ENCODE peak calls at places on chromosomes 12 and 14, in seven cellular contexts. N is transverse colon, S is fibroblast of villous mesenchyme, Q is endothelial cell, W is AG04449, D is cardiac muscle cell, L is epithelial cell of esophagus. Y is an unnamed sample.

GRCh38 chr14:54314365-54315134 is 82.3 kb upstream of the CDKN3 start:
- DNase-seq in S (no peak), N (no peak), D (peak), Q (no peak), W (no peak), L (no peak), Y (no peak)

GRCh38 chr12:6820171-6820570 is 1.4 kb upstream of the GPR162 start:
- DNase-seq in Q (no peak), W (no peak), L (no peak), D (no peak), N (no peak), S (no peak), Y (no peak)

GRCh38 chr12:49920241-49920914 is 16.7 kb upstream of the FAIM2 start:
- DNase-seq in D (no peak), W (no peak), S (peak), Q (no peak), N (no peak), L (peak), Y (no peak)

GRCh38 chr14:73743431-73743931 is 29.3 kb upstream of the PNMA1 start:
- DNase-seq in L (no peak), Q (peak), W (no peak), S (peak), D (no peak), N (peak), Y (no peak)

GRCh38 chr14:53537421-53538315 is 384.5 kb upstream of the DDHD1 start:
- DNase-seq in L (peak), S (peak), W (no peak), Q (no peak), N (peak), D (no peak), Y (no peak)

GRCh38 chr14:51674294-51675002 is 22.7 kb downstream of the FRMD6 start:
- DNase-seq in L (peak), D (no peak), W (no peak), Q (no peak), N (no peak), S (peak), Y (no peak)

GRCh38 chr12:127145543-127145928 is 1121.4 kb upstream of the TMEM132C start:
- DNase-seq in W (no peak), N (no peak), Q (no peak), L (no peak), D (no peak), S (peak), Y (no peak)

GRCh38 chr14:21109377-21110260 is 8.8 kb downstream of the TMEM253 start:
- DNase-seq in Q (no peak), D (no peak), N (no peak), W (no peak), L (peak), S (no peak), Y (peak)

GRCh38 chr12:28893365-28893764 is 255.7 kb upstream of the FAR2 start:
- DNase-seq in Q (no peak), L (no peak), N (no peak), S (peak), D (no peak), W (no peak), Y (no peak)

GRCh38 chr14:39369029-39369428 is 63.2 kb downstream of the FBXO33 start:
- DNase-seq in L (no peak), Q (no peak), W (no peak), S (no peak), D (no peak), N (no peak), Y (no peak)

GRCh38 chr14:96064866-96065265 is 25.7 kb downstream of the C14orf132 start:
- DNase-seq in S (no peak), W (no peak), L (no peak), Q (no peak), D (no peak), N (no peak), Y (no peak)

GRCh38 chr12:2722806-2723205 is 72.0 kb upstream of the FKBP4 start:
- DNase-seq in N (no peak), W (no peak), L (peak), D (no peak), Q (no peak), S (no peak), Y (no peak)

GRCh38 chr12:89574736-89575208 is 48.9 kb upstream of the POC1B start:
- DNase-seq in L (no peak), S (peak), D (peak), N (no peak), W (no peak), Q (no peak), Y (no peak)

GRCh38 chr14:45807187-45807586 is 554.2 kb upstream of the MIS18BP1 start:
- DNase-seq in N (no peak), W (no peak), Q (no peak), D (peak), S (no peak), L (no peak), Y (no peak)

GRCh38 chr14:79279645-79280399 is 931.5 kb downstream of the DIO2 start:
- DNase-seq in N (peak), W (no peak), D (peak), Q (peak), L (peak), S (peak), Y (no peak)

GRCh38 chr14:105019861-105020814 is 745 bp downstream of the CDCA4 start:
- DNase-seq in S (peak), L (peak), D (peak), Q (peak), N (peak), W (no peak), Y (peak)

GRCh38 chr14:95943699-95944098 is 67.1 kb downstream of the TUNAR start:
- DNase-seq in D (no peak), S (no peak), L (no peak), W (no peak), N (no peak), Q (no peak), Y (no peak)

GRCh38 chr12:102816816-102817434 is 100.1 kb downstream of the PAH start:
- DNase-seq in S (peak), N (no peak), D (peak), Q (no peak), W (peak), L (peak), Y (peak)

GRCh38 chr12:53508534-53509199 is 1.4 kb upstream of the NPFF start:
- DNase-seq in D (peak), W (no peak), N (peak), L (peak), S (peak), Q (peak), Y (peak)

GRCh38 chr12:2027379-2027778 is 23.1 kb upstream of the DCP1B start:
- DNase-seq in N (no peak), W (no peak), L (no peak), D (no peak), S (no peak), Q (no peak), Y (no peak)

GRCh38 chr12:112850343-112850742 is 56.4 kb upstream of the OAS1 start:
- DNase-seq in Q (no peak), S (no peak), W (no peak), D (no peak), N (no peak), L (no peak), Y (no peak)
- TF ChIP-seq CTCF in Q (no peak), S (no peak), W (no peak), D (no peak), N (no peak), L (no peak), Y (no peak)

GRCh38 chr14:103887557-103888115 is 40.3 kb upstream of the PPP1R13B start:
- DNase-seq in D (no peak), Q (no peak), N (no peak), W (no peak), L (no peak), S (no peak), Y (no peak)

GRCh38 chr14:103885509-103885932 is 38.1 kb upstream of the PPP1R13B start:
- DNase-seq in L (no peak), D (no peak), S (no peak), N (no peak), Q (no peak), W (no peak), Y (no peak)

GRCh38 chr14:103884854-103885253 is 37.5 kb upstream of the PPP1R13B start:
- DNase-seq in N (no peak), D (no peak), S (no peak), Q (no peak), L (no peak), W (no peak), Y (no peak)

GRCh38 chr14:103887170-103887501 is 39.8 kb upstream of the PPP1R13B start:
- DNase-seq in Q (no peak), L (no peak), S (no peak), D (no peak), N (no peak), W (no peak), Y (no peak)

GRCh38 chr14:103886304-103887169 is 39.2 kb upstream of the PPP1R13B start:
- DNase-seq in L (no peak), D (no peak), S (peak), W (no peak), N (no peak), Q (no peak), Y (no peak)
- TF ChIP-seq CTCF in L (peak), D (peak), S (peak), W (peak), N (no peak), Q (no peak), Y (no peak)

GRCh38 chr14:94291159-94291905 is 1.7 kb downstream of the SERPINA10 start:
- DNase-seq in D (no peak), L (no peak), N (no peak), S (no peak), Q (no peak), W (no peak), Y (no peak)

GRCh38 chr14:94292526-94292871 is 569 bp downstream of the SERPINA10 start:
- DNase-seq in S (no peak), Q (no peak), L (no peak), D (no peak), N (no peak), W (no peak), Y (no peak)

GRCh38 chr14:94291906-94292525 is 1.1 kb downstream of the SERPINA10 start:
- DNase-seq in W (no peak), S (no peak), L (no peak), N (no peak), Q (no peak), D (no peak), Y (no peak)

GRCh38 chr14:94290197-94290596 is 2.9 kb downstream of the SERPINA10 start:
- DNase-seq in W (no peak), D (no peak), Q (no peak), N (no peak), L (no peak), S (no peak), Y (no peak)

DNA sequence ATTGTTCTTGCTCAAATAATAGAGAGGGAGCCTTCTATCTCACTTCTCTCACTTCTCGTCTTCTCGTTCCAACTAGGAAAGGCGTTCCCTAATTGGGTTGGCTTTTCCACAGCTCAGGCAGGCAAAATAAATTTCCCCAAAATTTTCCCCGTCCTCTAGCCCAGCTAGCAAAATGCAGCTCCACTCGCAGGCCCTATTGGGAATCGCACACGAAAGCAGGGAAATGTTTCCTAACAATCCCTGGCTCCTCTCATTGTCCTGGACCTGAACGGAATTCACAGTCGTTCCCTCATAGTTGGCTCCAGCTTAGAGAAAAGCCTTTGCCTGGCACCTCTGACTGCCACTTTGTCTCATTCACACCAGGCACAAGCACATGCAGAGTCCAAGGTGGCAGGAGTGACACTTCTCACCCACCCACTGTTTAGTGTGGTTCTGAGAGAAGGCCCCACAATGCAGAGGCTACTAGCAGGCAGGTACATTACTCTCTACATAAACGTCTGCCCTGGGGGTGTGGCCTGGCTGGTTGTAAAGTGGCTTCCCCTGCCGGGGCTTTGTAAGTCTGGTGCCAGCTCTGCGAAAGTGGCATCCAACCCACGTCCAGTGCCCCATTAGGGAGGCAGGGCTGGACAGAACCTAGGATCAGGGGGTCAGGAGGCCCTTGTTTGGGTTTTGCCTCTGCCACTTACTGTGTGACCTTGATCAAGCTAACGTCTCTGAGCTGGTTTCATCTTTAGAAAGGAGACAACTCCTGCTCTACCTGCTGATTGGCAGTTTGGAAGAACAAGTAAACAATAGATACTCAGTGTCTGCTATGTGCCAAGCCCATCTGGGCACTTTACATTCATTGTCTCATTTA is 4.2 kb downstream of the SERPINA10 start:
- DNase-seq in L (no peak), W (no peak), S (no peak), Q (no peak), D (no peak), N (no peak), Y (no peak)
- TF ChIP-seq CTCF in L (no peak), W (no peak), S (no peak), Q (no peak), D (no peak), N (no peak), Y (no peak)

GRCh38 chr12:120853188-120853587 is 51.0 kb downstream of the SPPL3 start:
- DNase-seq in N (no peak), S (no peak), W (no peak), L (no peak), D (no peak), Q (no peak), Y (no peak)

GRCh38 chr12:120855823-120856589 is 48.2 kb downstream of the SPPL3 start:
- DNase-seq in Q (no peak), N (no peak), S (no peak), W (no peak), L (no peak), D (no peak), Y (no peak)

GRCh38 chr12:120858306-120859088 is 45.7 kb downstream of the SPPL3 start:
- DNase-seq in Q (no peak), D (no peak), L (no peak), N (no peak), S (no peak), W (no peak), Y (no peak)

GRCh38 chr12:120854804-120855203 is 49.4 kb downstream of the SPPL3 start:
- DNase-seq in N (no peak), S (no peak), D (no peak), W (no peak), L (no peak), Q (no peak), Y (no peak)

DNA sequence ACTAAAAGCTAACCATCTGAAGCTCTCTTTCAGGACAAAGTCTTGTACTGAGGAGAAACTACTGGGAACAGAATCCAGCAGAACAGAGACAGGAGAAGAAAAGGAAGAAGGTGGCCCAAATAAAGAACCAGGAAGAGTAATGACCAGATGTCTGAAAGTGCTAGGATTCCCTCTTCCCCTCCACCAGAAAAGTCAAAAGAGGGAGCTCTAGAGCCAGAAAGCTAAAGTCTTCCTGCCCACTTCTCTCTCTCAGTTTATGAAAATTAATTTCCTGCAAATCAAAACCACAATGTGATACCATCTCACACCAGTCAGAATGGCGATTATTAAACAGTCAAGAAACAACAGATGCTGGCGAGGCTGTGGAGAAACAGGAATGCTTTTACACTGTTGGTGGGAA is 47.2 kb downstream of the SPPL3 start:
- DNase-seq in N (no peak), S (no peak), L (peak), W (no peak), Q (no peak), D (no peak), Y (no peak)
- TF ChIP-seq CTCF in N (peak), S (peak), L (peak), W (no peak), Q (no peak), D (peak), Y (peak)

GRCh38 chr12:11684393-11684792 is 34.9 kb downstream of the ETV6 start:
- DNase-seq in Q (no peak), D (no peak), N (no peak), W (no peak), S (peak), L (peak), Y (no peak)

GRCh38 chr12:11685261-11685660 is 35.8 kb downstream of the ETV6 start:
- DNase-seq in D (no peak), W (no peak), N (no peak), L (no peak), Q (no peak), S (no peak), Y (no peak)

GRCh38 chr12:11686135-11686534 is 36.7 kb downstream of the ETV6 start:
- DNase-seq in W (no peak), S (no peak), L (no peak), Q (no peak), D (no peak), N (no peak), Y (no peak)

GRCh38 chr12:11685716-11686115 is 36.2 kb downstream of the ETV6 start:
- DNase-seq in W (no peak), D (no peak), L (no peak), N (no peak), Q (no peak), S (peak), Y (no peak)

GRCh38 chr12:11684811-11685210 is 35.3 kb downstream of the ETV6 start:
- DNase-seq in L (no peak), D (no peak), S (no peak), N (no peak), Q (no peak), W (no peak), Y (no peak)
- TF ChIP-seq CTCF in L (no peak), D (no peak), S (no peak), N (no peak), Q (no peak), W (no peak), Y (no peak)

DNA sequence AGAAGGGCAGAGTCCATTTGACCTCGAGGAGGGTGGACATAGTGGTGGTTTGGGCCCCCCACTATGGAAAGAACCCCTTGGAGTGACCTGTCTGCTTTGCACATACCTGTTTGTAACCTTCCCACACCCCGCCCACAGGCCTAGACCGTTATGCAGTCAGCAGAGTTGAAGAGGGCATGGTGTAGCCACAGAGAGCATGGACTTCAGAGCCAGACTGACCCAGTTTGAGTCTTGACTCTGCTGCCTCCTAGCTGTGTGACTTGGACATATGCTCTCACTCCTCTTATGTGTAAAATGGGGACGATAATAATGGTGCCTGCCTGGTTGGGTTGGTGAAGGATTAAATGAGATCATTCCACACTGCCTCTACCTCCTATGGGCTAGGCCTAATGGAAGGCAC is 40.9 kb upstream of the NOS1 start:
- DNase-seq in W (no peak), Q (no peak), L (no peak), N (no peak), S (no peak), D (no peak), Y (no peak)
- TF ChIP-seq CTCF in W (no peak), Q (no peak), L (no peak), N (no peak), S (no peak), D (no peak), Y (no peak)

GRCh38 chr12:96623155-96623554 is 133.8 kb downstream of the CFAP54 start:
- DNase-seq in Q (no peak), W (no peak), D (no peak), S (no peak), L (no peak), N (no peak), Y (no peak)

DNA sequence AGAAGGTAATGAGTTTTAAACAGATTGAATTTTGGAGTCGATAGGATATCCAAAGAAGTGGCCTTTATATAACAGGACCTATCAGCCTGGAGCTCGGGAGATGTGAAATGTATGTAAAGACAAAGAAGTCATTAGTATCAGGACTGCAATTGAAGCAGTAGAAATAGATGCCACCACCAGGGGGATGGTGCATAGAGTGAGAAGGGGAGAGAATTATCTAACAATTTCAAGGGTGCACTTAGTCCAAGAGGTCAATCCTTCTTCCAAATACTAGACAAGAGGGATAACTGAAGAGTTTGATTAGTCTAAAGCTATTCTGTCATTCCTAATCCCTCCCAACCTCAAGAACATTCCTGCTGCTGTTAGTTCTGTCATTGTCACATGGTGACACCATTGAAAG is 127.8 kb downstream of the CFAP54 start:
- DNase-seq in N (no peak), L (no peak), D (peak), S (no peak), W (no peak), Q (no peak), Y (no peak)
- TF ChIP-seq CTCF in N (no peak), L (no peak), D (no peak), S (peak), W (no peak), Q (no peak), Y (no peak)

DNA sequence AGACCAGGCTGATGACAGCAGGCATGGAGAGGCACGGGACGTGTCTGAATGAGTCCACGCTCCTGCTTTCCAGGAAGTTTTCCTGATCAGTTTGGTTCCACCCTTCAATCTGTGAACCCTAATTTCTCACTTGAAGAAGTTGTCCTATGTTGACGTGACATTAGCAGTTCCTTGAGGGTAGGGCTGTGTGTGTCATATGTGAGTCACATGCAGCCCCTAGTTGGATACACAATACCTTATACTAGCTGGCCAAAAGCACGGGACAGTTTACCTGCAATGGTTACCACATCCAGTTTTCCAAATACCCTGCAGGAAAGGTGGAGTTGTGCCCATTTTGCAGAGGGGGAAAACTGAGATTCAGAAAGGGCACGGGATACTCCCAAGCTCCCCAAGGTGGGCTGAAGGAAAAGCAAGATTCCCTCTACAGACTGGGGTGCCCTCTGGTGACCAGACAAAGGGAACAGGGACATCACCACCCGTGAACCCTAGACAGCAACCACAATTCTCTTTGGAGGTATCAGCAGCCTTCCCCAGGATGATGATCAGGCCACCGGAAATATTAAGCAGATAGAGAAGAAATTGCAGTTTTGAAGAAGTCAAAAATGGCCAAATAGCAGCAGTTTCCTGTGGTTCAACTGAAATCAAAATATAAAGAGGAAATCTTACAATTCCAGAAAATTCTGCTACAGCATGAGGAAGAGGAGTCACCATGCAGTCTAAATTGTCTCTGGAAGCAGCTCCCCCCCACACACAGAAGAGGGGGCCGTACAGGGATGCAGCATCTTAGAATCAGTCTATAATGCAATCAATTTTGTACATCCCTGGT is 194.4 kb downstream of the PHETA1 start:
- DNase-seq in N (no peak), D (no peak), Q (no peak), L (peak), S (no peak), W (no peak), Y (peak)
- TF ChIP-seq CTCF in N (peak), D (peak), Q (no peak), L (peak), S (no peak), W (no peak), Y (peak)